ENCODE peak calls at places on chromosome 10, in seven cellular contexts. One of them, this sample, is unnamed.

GRCh38 chr10:8039323-8039922 is 15.1 kb upstream of the GATA3 start:
- DNase-seq in renal cortical epithelial cell: no peak
- DNase-seq in dorsolateral prefrontal cortex: no peak
- DNase-seq in HCT116: no peak
- DNase-seq in heart left ventricle: no peak
- DNase-seq in activated effector memory CD4-positive, alpha-beta T cell treated with Interleukin-2 at 50 U/mL for 16 hours: no peak
- DNase-seq in germinal center: no peak
- DNase-seq in this sample: no peak

GRCh38 chr10:63437334-63437949 is 28.3 kb downstream of the JMJD1C start:
- DNase-seq in HCT116: no peak
- DNase-seq in activated effector memory CD4-positive, alpha-beta T cell treated with Interleukin-2 at 50 U/mL for 16 hours: no peak
- DNase-seq in germinal center: no peak
- DNase-seq in renal cortical epithelial cell: peak; percentile 57
- DNase-seq in dorsolateral prefrontal cortex: no peak
- DNase-seq in heart left ventricle: no peak
- DNase-seq in this sample: no peak

GRCh38 chr10:75406158-75407065 is 4.8 kb upstream of the ZNF503 start:
- DNase-seq in heart left ventricle: no peak
- DNase-seq in germinal center: no peak
- DNase-seq in HCT116: no peak
- DNase-seq in renal cortical epithelial cell: no peak
- DNase-seq in dorsolateral prefrontal cortex: no peak
- DNase-seq in activated effector memory CD4-positive, alpha-beta T cell treated with Interleukin-2 at 50 U/mL for 16 hours: no peak
- DNase-seq in this sample: no peak

GRCh38 chr10:31192475-31192874 is 126.5 kb upstream of the ZEB1 start:
- DNase-seq in activated effector memory CD4-positive, alpha-beta T cell treated with Interleukin-2 at 50 U/mL for 16 hours: no peak
- DNase-seq in germinal center: no peak
- DNase-seq in heart left ventricle: no peak
- DNase-seq in renal cortical epithelial cell: no peak
- DNase-seq in dorsolateral prefrontal cortex: no peak
- DNase-seq in HCT116: no peak
- DNase-seq in this sample: no peak

GRCh38 chr10:14560274-14560673 is 214.4 kb downstream of the FAM107B start:
- DNase-seq in HCT116: peak; percentile 28
- DNase-seq in renal cortical epithelial cell: peak; percentile 71
- DNase-seq in dorsolateral prefrontal cortex: no peak
- DNase-seq in activated effector memory CD4-positive, alpha-beta T cell treated with Interleukin-2 at 50 U/mL for 16 hours: no peak
- DNase-seq in germinal center: no peak
- DNase-seq in heart left ventricle: no peak
- DNase-seq in this sample: peak; percentile 84

GRCh38 chr10:119595715-119596515 is 849 bp downstream of the TIAL1 start:
- DNase-seq in germinal center: peak; percentile 66
- DNase-seq in dorsolateral prefrontal cortex: peak; percentile 39
- DNase-seq in heart left ventricle: peak; percentile 56
- DNase-seq in activated effector memory CD4-positive, alpha-beta T cell treated with Interleukin-2 at 50 U/mL for 16 hours: peak; percentile 38
- DNase-seq in HCT116: no peak
- DNase-seq in renal cortical epithelial cell: no peak
- DNase-seq in this sample: peak; percentile 75

GRCh38 chr10:112532053-112532658 is 85.1 kb downstream of the VTI1A start:
- DNase-seq in activated effector memory CD4-positive, alpha-beta T cell treated with Interleukin-2 at 50 U/mL for 16 hours: no peak
- DNase-seq in heart left ventricle: no peak
- DNase-seq in renal cortical epithelial cell: no peak
- DNase-seq in germinal center: peak; percentile 10
- DNase-seq in HCT116: no peak
- DNase-seq in dorsolateral prefrontal cortex: no peak
- DNase-seq in this sample: no peak

GRCh38 chr10:133009218-133009954 is 67.0 kb upstream of the CFAP46 start:
- DNase-seq in dorsolateral prefrontal cortex: no peak
- DNase-seq in heart left ventricle: peak; percentile 81
- DNase-seq in renal cortical epithelial cell: peak; percentile 16
- DNase-seq in HCT116: no peak
- DNase-seq in germinal center: no peak
- DNase-seq in activated effector memory CD4-positive, alpha-beta T cell treated with Interleukin-2 at 50 U/mL for 16 hours: no peak
- DNase-seq in this sample: no peak

GRCh38 chr10:45199380-45199740 is 116.0 kb downstream of the OR13A1 start:
- DNase-seq in dorsolateral prefrontal cortex: no peak
- DNase-seq in renal cortical epithelial cell: no peak
- DNase-seq in germinal center: no peak
- DNase-seq in activated effector memory CD4-positive, alpha-beta T cell treated with Interleukin-2 at 50 U/mL for 16 hours: no peak
- DNase-seq in heart left ventricle: no peak
- DNase-seq in HCT116: no peak
- DNase-seq in this sample: no peak

GRCh38 chr10:68561804-68562649 is 1.9 kb downstream of the TET1 start:
- DNase-seq in dorsolateral prefrontal cortex: no peak
- DNase-seq in activated effector memory CD4-positive, alpha-beta T cell treated with Interleukin-2 at 50 U/mL for 16 hours: no peak
- DNase-seq in renal cortical epithelial cell: no peak
- DNase-seq in heart left ventricle: no peak
- DNase-seq in germinal center: no peak
- DNase-seq in HCT116: no peak
- DNase-seq in this sample: peak; percentile 56

This sample was measured in osteoblast.